ENCODE peak calls at places on chromosomes 11 and 22, in eight cellular contexts. J is endothelial cell; F is AG04450; W is sigmoid colon; Y is CD4-positive, alpha-beta T cell; T is GM10248; A is HFFc6; M is GM06990. P is an unnamed sample.
A peak's percentile ranks its signal among the peaks of the same experiment; 100 is the strongest.

GRCh38 chr22:44658371-44658953 is 43.5 kb upstream of the PRR5 start:
- DNase-seq in J (no peak), F (no peak), W (peak; percentile 84), Y (no peak), T (no peak), A (no peak), M (no peak), P (no peak)

GRCh38 chr11:129249351-129249750 is 57.2 kb upstream of the ARHGAP32 start:
- DNase-seq in J (no peak), F (peak; percentile 44), W (no peak), Y (no peak), T (no peak), A (peak; percentile 79), M (no peak), P (no peak)

GRCh38 chr11:79744941-79745340 is 304.1 kb upstream of the TENM4 start:
- DNase-seq in J (no peak), F (no peak), W (no peak), Y (no peak), T (no peak), A (no peak), M (no peak), P (no peak)

GRCh38 chr22:10727393-10727792 is 4800.6 kb upstream of the OR11H1 start:
- DNase-seq in J (no peak), F (no peak), W (no peak), Y (no peak), T (no peak), A (no peak), M (no peak), P (no peak)

GRCh38 chr22:17782158-17782557 is 7.9 kb upstream of the BID start:
- DNase-seq in J (no peak), F (no peak), W (no peak), Y (no peak), T (no peak), A (no peak), M (peak; percentile 26), P (no peak)

GRCh38 chr22:18068381-18068988 is 9.3 kb upstream of the PEX26 start:
- DNase-seq in J (no peak), F (no peak), W (no peak), Y (no peak), T (no peak), A (peak; percentile 12), M (no peak), P (no peak)

GRCh38 chr11:102099755-102100154 is 10.5 kb upstream of the YAP1 start:
- DNase-seq in J (no peak), F (no peak), W (no peak), Y (no peak), T (no peak), A (no peak), M (no peak), P (no peak)

GRCh38 chr11:93278976-93279375 is 51.6 kb upstream of the DEUP1 start:
- DNase-seq in J (no peak), F (no peak), W (no peak), Y (no peak), T (no peak), A (no peak), M (no peak), P (no peak)

GRCh38 chr11:93194673-93195291 is 3.0 kb downstream of the SLC36A4 start:
- DNase-seq in J (no peak), F (no peak), W (no peak), Y (no peak), T (no peak), A (no peak), M (no peak), P (no peak)

GRCh38 chr11:35192347-35192746 is 53.4 kb downstream of the CD44 start:
- DNase-seq in J (no peak), F (no peak), W (peak; percentile 84), Y (no peak), T (no peak), A (no peak), M (no peak), P (no peak)

GRCh38 chr11:124481365-124482323 is 36.1 kb upstream of the OR8B8 start:
- DNase-seq in J (peak; percentile 44), F (peak; percentile 10), W (no peak), Y (no peak), T (peak; percentile 8), A (peak; percentile 22), M (no peak), P (no peak)

DNA sequence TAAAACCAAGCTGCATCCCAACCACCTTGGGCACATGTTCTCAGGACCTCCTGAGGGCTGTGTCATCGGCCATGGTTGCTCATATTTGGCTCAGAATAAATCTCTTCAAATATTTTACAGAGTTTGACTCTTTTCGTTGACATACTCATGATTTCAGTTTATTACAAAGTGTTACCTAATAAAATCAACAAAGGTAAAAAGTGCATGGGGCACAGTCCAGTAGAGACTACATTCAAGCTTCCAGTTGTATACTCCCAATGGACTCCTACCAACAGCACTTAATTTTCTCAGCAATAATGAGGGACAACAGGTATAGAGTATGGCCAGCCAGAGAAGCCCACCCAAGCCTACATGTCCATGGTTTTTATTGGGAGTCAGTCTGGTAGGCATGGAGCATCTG is 347.9 kb upstream of the FAT3 start:
- DNase-seq in J (no peak), F (no peak), W (no peak), Y (no peak), T (no peak), A (no peak), M (no peak), P (no peak)
- TF ChIP-seq CTCF in J (no peak), F (no peak), W (no peak), Y (no peak), T (no peak), A (no peak), M (no peak), P (no peak)

GRCh38 chr11:27451528-27451927 is 21.1 kb downstream of the LGR4 start:
- DNase-seq in J (no peak), F (no peak), W (no peak), Y (no peak), T (no peak), A (no peak), M (no peak), P (no peak)

GRCh38 chr11:27443746-27444465 is 28.7 kb downstream of the LGR4 start:
- DNase-seq in J (no peak), F (no peak), W (no peak), Y (no peak), T (no peak), A (no peak), M (no peak), P (no peak)

GRCh38 chr11:27445625-27446024 is 27.0 kb downstream of the LGR4 start:
- DNase-seq in J (no peak), F (no peak), W (no peak), Y (no peak), T (no peak), A (no peak), M (no peak), P (no peak)

GRCh38 chr11:27444801-27445215 is 27.8 kb downstream of the LGR4 start:
- DNase-seq in J (no peak), F (no peak), W (no peak), Y (no peak), T (no peak), A (no peak), M (no peak), P (no peak)

GRCh38 chr11:27447288-27447914 is 25.2 kb downstream of the LGR4 start:
- DNase-seq in J (no peak), F (no peak), W (no peak), Y (no peak), T (no peak), A (peak; percentile 59), M (no peak), P (no peak)
- TF ChIP-seq CTCF in J (no peak), F (no peak), W (no peak), Y (no peak), T (no peak), A (no peak), M (no peak), P (no peak)

GRCh38 chr11:32437406-32438345 is 2.3 kb upstream of the WT1 start:
- DNase-seq in J (peak; percentile 12), F (no peak), W (no peak), Y (no peak), T (no peak), A (no peak), M (no peak), P (no peak)

GRCh38 chr11:32438346-32438882 is 3.1 kb upstream of the WT1 start:
- DNase-seq in J (no peak), F (no peak), W (no peak), Y (no peak), T (no peak), A (no peak), M (no peak), P (no peak)

GRCh38 chr11:32439488-32440210 is 4.3 kb upstream of the WT1 start:
- DNase-seq in J (no peak), F (no peak), W (no peak), Y (no peak), T (no peak), A (no peak), M (no peak), P (no peak)

GRCh38 chr11:32440372-32440888 is 5.1 kb upstream of the WT1 start:
- DNase-seq in J (no peak), F (no peak), W (no peak), Y (no peak), T (no peak), A (no peak), M (no peak), P (no peak)

DNA sequence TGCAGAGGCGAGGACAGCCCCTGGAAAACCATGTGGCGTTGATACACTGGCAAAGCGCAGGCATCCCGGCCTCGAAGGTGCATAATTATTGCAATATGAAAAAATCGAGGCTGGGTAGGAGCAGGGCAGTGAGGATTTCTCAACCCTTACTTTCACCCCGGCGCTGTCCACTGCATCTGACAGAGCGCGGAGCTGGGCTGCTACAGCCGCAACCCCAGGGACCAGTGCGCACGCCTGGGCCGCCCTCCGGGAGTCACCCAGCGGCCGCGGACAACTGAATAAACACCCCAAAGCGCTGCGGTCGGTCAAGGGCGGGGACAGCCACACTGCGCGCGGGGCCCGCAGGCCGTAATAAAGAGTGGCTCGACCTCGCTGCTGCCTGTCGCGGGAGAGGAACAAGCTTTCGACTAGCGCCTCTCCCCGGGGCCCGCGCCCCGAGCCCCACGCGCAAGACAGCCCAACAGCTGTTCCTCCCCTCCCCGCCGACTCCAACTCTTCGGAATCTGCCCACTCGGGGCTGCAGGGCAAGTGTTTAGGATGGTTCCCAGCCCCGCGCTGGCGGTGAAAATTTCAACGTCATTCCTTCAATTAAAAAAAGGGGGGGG is 3.6 kb upstream of the WT1 start:
- DNase-seq in J (peak; percentile 27), F (no peak), W (no peak), Y (no peak), T (no peak), A (no peak), M (no peak), P (no peak)
- TF ChIP-seq CTCF in J (no peak), F (no peak), W (no peak), Y (no peak), T (no peak), A (no peak), M (no peak), P (no peak)

DNA sequence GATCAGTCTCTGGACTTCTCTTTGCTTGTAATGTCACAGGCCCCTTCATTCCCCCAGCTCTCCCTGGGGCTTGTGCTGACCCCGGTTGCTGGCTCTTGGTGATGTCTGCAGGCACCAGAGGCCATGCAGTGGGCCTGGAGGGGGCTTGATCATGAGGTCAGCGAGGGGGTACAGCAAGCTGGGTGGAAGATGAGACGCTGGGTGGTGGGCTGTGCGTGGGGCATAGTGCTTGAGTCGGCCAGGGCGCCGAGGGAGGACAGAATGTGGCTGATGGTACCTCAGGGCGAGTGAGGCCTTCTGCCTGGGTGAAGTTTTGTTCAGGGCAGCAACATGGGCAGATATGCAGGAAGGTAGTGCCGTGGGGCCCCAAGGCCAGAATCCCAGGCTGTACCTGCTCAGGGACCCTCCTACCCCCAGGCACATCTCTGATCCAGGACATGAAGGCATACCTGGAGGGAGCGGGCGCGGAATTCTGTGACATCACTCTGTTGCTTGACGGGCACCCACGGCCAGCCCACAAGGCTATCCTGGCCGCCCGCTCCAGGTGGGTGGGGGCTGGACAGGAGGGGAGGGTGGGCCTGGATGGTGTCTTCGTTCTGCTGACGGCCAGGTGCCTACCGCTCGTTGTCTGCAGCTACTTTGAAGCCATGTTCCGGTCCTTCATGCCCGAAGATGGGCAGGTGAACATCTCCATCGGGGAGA is 6.4 kb downstream of the THAP7 start:
- DNase-seq in J (no peak), F (no peak), W (peak; percentile 64), Y (no peak), T (no peak), A (no peak), M (no peak), P (no peak)
- TF ChIP-seq CTCF in J (no peak), F (no peak), W (no peak), Y (no peak), T (no peak), A (no peak), M (no peak), P (no peak)